ENCODE peak calls at places on chromosomes 13 and 19, in eight cellular contexts. O is transverse colon, D is cardiac muscle cell, Y is HFF-Myc, I is endothelial cell, X is esophagus squamous epithelium, U is Panc1, R is fibroblast of pulmonary artery. E is an unnamed sample.

GRCh38 chr19:12034196-12034595 is 1.3 kb downstream of the ZNF433 start:
- DNase-seq in O (no peak), D (no peak), Y (no peak), I (no peak), X (no peak), U (no peak), R (no peak), E (peak; percentile 23)

GRCh38 chr19:8366961-8367326 is 3.0 kb downstream of the ANGPTL4 start:
- DNase-seq in O (peak; percentile 30), D (no peak), Y (no peak), I (no peak), X (no peak), U (no peak), R (peak; percentile 80), E (no peak)

GRCh38 chr13:32415019-32415418 is 12.9 kb downstream of the N4BP2L1 start:
- DNase-seq in O (peak; percentile 25), D (no peak), Y (no peak), I (peak; percentile 37), X (no peak), U (no peak), R (no peak), E (no peak)

GRCh38 chr13:74061939-74062595 is 72.1 kb downstream of the KLF12 start:
- DNase-seq in O (no peak), D (peak; percentile 36), Y (no peak), I (no peak), X (no peak), U (no peak), R (peak; percentile 66), E (no peak)

GRCh38 chr19:5232798-5233505 is 107.7 kb downstream of the PTPRS start:
- DNase-seq in O (no peak), D (no peak), Y (no peak), I (no peak), X (no peak), U (no peak), R (no peak), E (no peak)

GRCh38 chr19:8631425-8631819 is 989 bp downstream of the NFILZ start:
- DNase-seq in O (peak; percentile 29), D (no peak), Y (no peak), I (no peak), X (no peak), U (no peak), R (peak; percentile 47), E (no peak)

GRCh38 chr19:56769650-56770049 is 70.9 kb downstream of the PEG3 start:
- DNase-seq in O (no peak), D (no peak), Y (no peak), I (no peak), X (no peak), U (no peak), R (no peak), E (no peak)

GRCh38 chr19:35031072-35031881 is 1.0 kb downstream of the SCN1B start:
- DNase-seq in O (no peak), D (peak; percentile 59), Y (no peak), I (no peak), X (no peak), U (no peak), R (peak; percentile 21), E (no peak)

GRCh38 chr13:38002596-38002995 is 133.0 kb upstream of the TRPC4 start:
- DNase-seq in O (no peak), D (no peak), Y (no peak), I (no peak), X (no peak), U (no peak), R (no peak), E (no peak)

GRCh38 chr19:58571575-58571947 is 1.6 kb downstream of the MZF1 start:
- DNase-seq in O (peak; percentile 6), D (no peak), Y (no peak), I (no peak), X (no peak), U (no peak), R (no peak), E (no peak)

GRCh38 chr13:34587586-34587985 is 354.5 kb upstream of the NBEA start:
- DNase-seq in O (no peak), D (no peak), Y (peak; percentile 5), I (no peak), X (no peak), U (no peak), R (no peak), E (no peak)

GRCh38 chr19:38658462-38659306 is 11.2 kb downstream of the ACTN4 start:
- DNase-seq in O (peak; percentile 56), D (peak; percentile 61), Y (peak; percentile 98), I (no peak), X (no peak), U (peak; percentile 100), R (peak; percentile 100), E (peak; percentile 98)

GRCh38 chr19:49875801-49876421 is 1.2 kb downstream of the AKT1S1 start:
- DNase-seq in O (peak; percentile 62), D (peak; percentile 68), Y (no peak), I (peak; percentile 58), X (no peak), U (no peak), R (no peak), E (no peak)

GRCh38 chr13:99396446-99396845 is 89.2 kb upstream of the GPR183 start:
- DNase-seq in O (no peak), D (no peak), Y (no peak), I (no peak), X (no peak), U (no peak), R (no peak), E (no peak)

GRCh38 chr13:113518080-113518803 is 27.7 kb upstream of the DCUN1D2 start:
- DNase-seq in O (no peak), D (no peak), Y (no peak), I (no peak), X (no peak), U (no peak), R (no peak), E (no peak)

GRCh38 chr19:17245535-17245984 is at the start of gene NR2F6:
- DNase-seq in O (no peak), D (no peak), Y (no peak), I (no peak), X (no peak), U (no peak), R (no peak), E (no peak)

GRCh38 chr13:66040506-66040905 is 1189.6 kb downstream of the PCDH9 start:
- DNase-seq in O (no peak), D (no peak), Y (no peak), I (no peak), X (no peak), U (no peak), R (no peak), E (no peak)

GRCh38 chr13:59991395-59991794 is 172.3 kb downstream of the DIAPH3 start:
- DNase-seq in O (no peak), D (no peak), Y (no peak), I (no peak), X (no peak), U (no peak), R (no peak), E (no peak)

GRCh38 chr19:52991021-52991420 is 22.7 kb upstream of the ERVV-1 start:
- DNase-seq in O (no peak), D (no peak), Y (no peak), I (no peak), X (no peak), U (peak; percentile 52), R (no peak), E (no peak)

GRCh38 chr13:106570354-106570822 is 2.5 kb upstream of the ARGLU1 start:
- DNase-seq in O (peak; percentile 46), D (no peak), Y (no peak), I (peak; percentile 69), X (peak; percentile 16), U (no peak), R (peak; percentile 76), E (no peak)

GRCh38 chr19:36072081-36072480 is 17.4 kb downstream of the WDR62 start:
- DNase-seq in O (no peak), D (peak; percentile 72), Y (no peak), I (no peak), X (no peak), U (no peak), R (no peak), E (no peak)

GRCh38 chr19:36073121-36073876 is 18.6 kb downstream of the WDR62 start:
- DNase-seq in O (no peak), D (no peak), Y (no peak), I (no peak), X (no peak), U (no peak), R (no peak), E (no peak)

GRCh38 chr19:36064829-36065228 is 10.1 kb downstream of the WDR62 start:
- DNase-seq in O (no peak), D (no peak), Y (no peak), I (no peak), X (no peak), U (no peak), R (no peak), E (no peak)

GRCh38 chr19:36067681-36068080 is 13.0 kb downstream of the WDR62 start:
- DNase-seq in O (no peak), D (no peak), Y (no peak), I (no peak), X (no peak), U (no peak), R (no peak), E (no peak)
- TF ChIP-seq CTCF in O (no peak), D (no peak), Y (no peak), I (no peak), X (no peak), U (no peak), R (no peak), E (no peak)

GRCh38 chr19:19342086-19343015 is 21.7 kb downstream of the MAU2 start:
- DNase-seq in O (peak; percentile 65), D (peak; percentile 87), Y (no peak), I (peak; percentile 91), X (no peak), U (no peak), R (peak; percentile 69), E (no peak)
- TF ChIP-seq CTCF in O (peak; percentile 81), D (peak; percentile 92), Y (peak; percentile 89), I (peak; percentile 87), X (peak; percentile 78), U (peak; percentile 94), R (peak; percentile 85), E (peak; percentile 84)

GRCh38 chr13:112066624-112067004 is 335 bp upstream of the SOX1 start:
- DNase-seq in O (peak; percentile 45), D (peak; percentile 80), Y (no peak), I (peak; percentile 67), X (no peak), U (no peak), R (peak; percentile 18), E (no peak)
- TF ChIP-seq CTCF in O (no peak), D (no peak), Y (no peak), I (no peak), X (no peak), U (no peak), R (no peak), E (no peak)

DNA sequence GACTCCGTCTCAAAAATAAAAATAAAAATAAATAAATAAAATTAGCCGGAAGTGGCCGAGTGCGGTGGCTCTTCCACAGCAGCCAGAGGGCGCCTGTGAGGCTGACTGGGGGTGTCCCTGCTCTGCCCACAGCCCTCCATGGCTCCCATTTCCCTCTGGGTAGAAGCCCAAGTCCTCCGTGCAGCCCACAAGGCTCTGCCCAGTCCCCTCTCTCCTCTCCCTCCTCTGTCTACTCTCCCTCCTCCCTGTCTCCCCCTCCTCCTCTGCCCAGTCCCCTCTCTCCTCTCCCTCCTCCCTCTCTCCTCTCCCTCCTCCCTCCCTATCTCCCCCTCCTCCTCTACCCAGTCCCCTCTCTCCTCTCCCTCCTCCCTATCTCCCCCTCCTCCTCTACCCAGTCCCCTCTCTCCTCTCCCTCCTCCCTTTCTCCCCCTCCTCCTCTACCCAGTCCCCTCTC is 20.4 kb downstream of the MISP start:
- DNase-seq in O (no peak), D (peak; percentile 60), Y (no peak), I (peak; percentile 69), X (no peak), U (no peak), R (peak; percentile 68), E (no peak)
- TF ChIP-seq CTCF in O (peak; percentile 42), D (peak; percentile 55), Y (peak; percentile 62), I (peak; percentile 48), X (peak; percentile 19), U (no peak), R (peak; percentile 61), E (peak; percentile 66)

GRCh38 chr19:42122691-42123607 is 9.3 kb downstream of the POU2F2 start:
- DNase-seq in O (no peak), D (no peak), Y (no peak), I (no peak), X (no peak), U (no peak), R (no peak), E (no peak)
- TF ChIP-seq CTCF in O (no peak), D (no peak), Y (peak; percentile 14), I (no peak), X (no peak), U (no peak), R (peak; percentile 0), E (no peak)